ENCODE peak calls at places on chromosomes 12 and 14, in seven cellular contexts. F, Y, T, M, W, B and U are unnamed samples.

GRCh38 chr12:9319044-9319841 is 111.0 kb upstream of the PZP start:
- DNase-seq in F (no peak), Y (no peak), T (peak; percentile 18), M (no peak), W (no peak), B (no peak), U (no peak)

GRCh38 chr14:55611859-55612258 is 31.9 kb downstream of the KTN1 start:
- DNase-seq in F (no peak), Y (no peak), T (no peak), M (no peak), W (no peak), B (no peak), U (no peak)

GRCh38 chr12:108308432-108308831 is 30.7 kb downstream of the CMKLR1 start:
- DNase-seq in F (peak; percentile 6), Y (no peak), T (no peak), M (no peak), W (no peak), B (no peak), U (no peak)

GRCh38 chr12:62194616-62195015 is 65.6 kb upstream of the USP15 start:
- DNase-seq in F (no peak), Y (no peak), T (no peak), M (no peak), W (no peak), B (no peak), U (no peak)

GRCh38 chr14:105258846-105259245 is 10.5 kb downstream of the BTBD6 start:
- DNase-seq in F (no peak), Y (no peak), T (no peak), M (no peak), W (no peak), B (no peak), U (peak; percentile 4)

GRCh38 chr14:99263564-99264330 is 8.2 kb downstream of the BCL11B start:
- DNase-seq in F (no peak), Y (peak; percentile 6), T (no peak), M (no peak), W (no peak), B (no peak), U (no peak)

GRCh38 chr12:5085896-5086295 is 42.2 kb downstream of the KCNA5 start:
- DNase-seq in F (peak; percentile 75), Y (no peak), T (no peak), M (no peak), W (no peak), B (no peak), U (no peak)

GRCh38 chr12:2783936-2784600 is 10.7 kb upstream of the FKBP4 start:
- DNase-seq in F (no peak), Y (peak; percentile 36), T (peak; percentile 71), M (peak; percentile 68), W (peak; percentile 38), B (no peak), U (peak; percentile 71)

GRCh38 chr12:51686727-51687126 is 95.7 kb downstream of the SCN8A start:
- DNase-seq in F (no peak), Y (no peak), T (no peak), M (no peak), W (no peak), B (no peak), U (no peak)

GRCh38 chr14:41377926-41378325 is 228.8 kb upstream of the LRFN5 start:
- DNase-seq in F (no peak), Y (no peak), T (no peak), M (no peak), W (no peak), B (no peak), U (no peak)

GRCh38 chr12:127393460-127393859 is 873.5 kb upstream of the TMEM132C start:
- DNase-seq in F (no peak), Y (no peak), T (no peak), M (no peak), W (no peak), B (no peak), U (no peak)

GRCh38 chr12:82635263-82635662 is 51.4 kb upstream of the TMTC2 start:
- DNase-seq in F (no peak), Y (no peak), T (no peak), M (no peak), W (no peak), B (no peak), U (no peak)

GRCh38 chr14:105146976-105147700 is 21.4 kb downstream of the JAG2 start:
- DNase-seq in F (no peak), Y (no peak), T (no peak), M (no peak), W (no peak), B (no peak), U (no peak)

GRCh38 chr14:81166126-81166525 is 54.6 kb downstream of the GTF2A1 start:
- DNase-seq in F (no peak), Y (no peak), T (no peak), M (no peak), W (no peak), B (no peak), U (no peak)

GRCh38 chr12:116861331-116861730 is 19.9 kb downstream of the HRK start:
- DNase-seq in F (peak; percentile 49), Y (peak; percentile 13), T (no peak), M (peak; percentile 69), W (no peak), B (no peak), U (no peak)

GRCh38 chr14:28777773-28778606 is 11.4 kb downstream of the FOXG1 start:
- DNase-seq in F (no peak), Y (no peak), T (no peak), M (no peak), W (no peak), B (no peak), U (no peak)

GRCh38 chr12:79689477-79690155 is 1.1 kb downstream of the PAWR start:
- DNase-seq in F (no peak), Y (no peak), T (peak; percentile 62), M (peak; percentile 54), W (no peak), B (no peak), U (peak; percentile 56)

GRCh38 chr12:56993346-56993745 is 13.0 kb downstream of the ZBTB39 start:
- DNase-seq in F (no peak), Y (no peak), T (no peak), M (no peak), W (no peak), B (no peak), U (no peak)

GRCh38 chr12:46269429-46270241 is 792 bp upstream of the SLC38A1 start:
- DNase-seq in F (no peak), Y (peak; percentile 61), T (no peak), M (peak; percentile 63), W (peak; percentile 53), B (no peak), U (no peak)

GRCh38 chr12:46553911-46554310 is 181.3 kb upstream of the SLC38A2 start:
- DNase-seq in F (no peak), Y (no peak), T (no peak), M (no peak), W (no peak), B (no peak), U (no peak)

GRCh38 chr14:52307870-52308269 is 6.2 kb upstream of the PTGER2 start:
- DNase-seq in F (no peak), Y (no peak), T (no peak), M (no peak), W (no peak), B (no peak), U (no peak)

GRCh38 chr14:75334191-75335051 is 55.8 kb downstream of the FOS start:
- DNase-seq in F (no peak), Y (peak; percentile 72), T (no peak), M (peak; percentile 56), W (peak; percentile 27), B (no peak), U (no peak)

GRCh38 chr12:107522692-107523477 is 162.7 kb upstream of the PWP1 start:
- DNase-seq in F (no peak), Y (no peak), T (peak; percentile 27), M (no peak), W (no peak), B (no peak), U (peak; percentile 30)

GRCh38 chr12:122527478-122527944 is 462 bp downstream of the KNTC1 start:
- DNase-seq in F (no peak), Y (peak; percentile 24), T (peak; percentile 32), M (peak; percentile 13), W (peak; percentile 27), B (no peak), U (peak; percentile 25)

GRCh38 chr14:57066887-57067513 is 201.7 kb downstream of the EXOC5 start:
- DNase-seq in F (no peak), Y (no peak), T (no peak), M (peak; percentile 37), W (peak; percentile 38), B (no peak), U (peak; percentile 12)

GRCh38 chr12:111311011-111311410 is 57.9 kb downstream of the PHETA1 start:
- DNase-seq in F (no peak), Y (no peak), T (no peak), M (no peak), W (no peak), B (no peak), U (no peak)

GRCh38 chr14:80202888-80203562 is 8.3 kb downstream of the DIO2 start:
- DNase-seq in F (no peak), Y (no peak), T (no peak), M (peak; percentile 18), W (peak; percentile 12), B (no peak), U (no peak)

GRCh38 chr14:75793806-75794205 is 132.8 kb downstream of the TTLL5 start:
- DNase-seq in F (no peak), Y (no peak), T (no peak), M (no peak), W (no peak), B (no peak), U (no peak)

GRCh38 chr14:33285902-33286700 is 347.4 kb downstream of the NPAS3 start:
- DNase-seq in F (no peak), Y (no peak), T (no peak), M (no peak), W (no peak), B (no peak), U (no peak)

GRCh38 chr12:3551976-3552725 is 61.1 kb downstream of the PRMT8 start:
- DNase-seq in F (no peak), Y (no peak), T (no peak), M (no peak), W (no peak), B (no peak), U (no peak)

GRCh38 chr12:14138495-14138894 is 157.1 kb upstream of the GRIN2B start:
- DNase-seq in F (no peak), Y (no peak), T (no peak), M (no peak), W (no peak), B (no peak), U (no peak)

GRCh38 chr12:113392988-113393579 is 10.6 kb downstream of the SDS start:
- DNase-seq in F (no peak), Y (no peak), T (no peak), M (peak; percentile 42), W (no peak), B (no peak), U (no peak)

GRCh38 chr12:12726543-12727093 is 9.4 kb downstream of the CDKN1B start:
- DNase-seq in F (no peak), Y (peak; percentile 17), T (no peak), M (no peak), W (no peak), B (no peak), U (no peak)